ENCODE peak calls at places on chromosome 1, in seven cellular contexts. Q, L, N, I, W, H and E are unnamed samples.

GRCh38 chr1:56788588-56788987 is 30.6 kb downstream of the FYB2 start:
- DNase-seq in N (peak), H (no peak), I (no peak), Q (no peak), L (no peak), W (no peak), E (no peak)

GRCh38 chr1:46581685-46582455 is 22.2 kb downstream of the MKNK1 start:
- DNase-seq in W (no peak), H (no peak), Q (no peak), L (no peak), I (no peak), N (no peak), E (no peak)

GRCh38 chr1:98496246-98496995 is 165.1 kb upstream of the SNX7 start:
- DNase-seq in I (no peak), H (no peak), L (no peak), Q (no peak), N (no peak), W (no peak), E (no peak)

GRCh38 chr1:181604482-181604881 is 121.2 kb downstream of the CACNA1E start:
- DNase-seq in H (no peak), L (no peak), N (peak), Q (no peak), I (peak), W (no peak), E (no peak)

GRCh38 chr1:16420719-16421118 is 16.5 kb downstream of the SPATA21 start:
- DNase-seq in L (no peak), N (no peak), I (no peak), H (no peak), Q (no peak), W (peak), E (no peak)

GRCh38 chr1:83098791-83099190 is 900.1 kb downstream of the TTLL7 start:
- DNase-seq in L (no peak), W (no peak), Q (no peak), N (no peak), I (no peak), H (no peak), E (no peak)

GRCh38 chr1:70044832-70045231 is 160.5 kb downstream of the LRRC40 start:
- DNase-seq in W (no peak), H (no peak), Q (no peak), I (no peak), L (no peak), N (no peak), E (no peak)

GRCh38 chr1:69710484-69710883 is 142.8 kb downstream of the LRRC7 start:
- DNase-seq in Q (no peak), H (no peak), L (no peak), N (no peak), I (no peak), W (no peak), E (no peak)

GRCh38 chr1:153357853-153358690 is at the start of gene S100A9:
- DNase-seq in L (no peak), N (no peak), H (no peak), I (peak), W (no peak), Q (no peak), E (no peak)

GRCh38 chr1:246583448-246584185 is 17.4 kb downstream of the CNST start:
- DNase-seq in W (no peak), N (peak), I (no peak), L (no peak), Q (no peak), H (no peak), E (peak)

GRCh38 chr1:204213668-204214662 is at the start of gene GOLT1A:
- DNase-seq in Q (peak), I (no peak), N (no peak), H (peak), L (peak), W (no peak), E (peak)

GRCh38 chr1:1788646-1789431 is 10.6 kb upstream of the NADK start:
- DNase-seq in Q (no peak), W (no peak), L (no peak), H (no peak), N (no peak), I (no peak), E (no peak)

GRCh38 chr1:85047144-85047471 is 1.2 kb downstream of the MCOLN3 start:
- DNase-seq in N (no peak), I (no peak), L (no peak), H (no peak), Q (no peak), W (no peak), E (peak)

GRCh38 chr1:6418668-6419396 is 887 bp downstream of the HES2 start:
- DNase-seq in H (no peak), W (no peak), N (no peak), Q (no peak), I (no peak), L (no peak), E (no peak)

GRCh38 chr1:231779081-231779480 is 152.5 kb downstream of the DISC1 start:
- DNase-seq in N (no peak), W (no peak), L (no peak), Q (no peak), H (no peak), I (no peak), E (no peak)

GRCh38 chr1:57894315-57894714 is 470.5 kb upstream of the DAB1 start:
- DNase-seq in H (no peak), L (no peak), Q (no peak), N (no peak), W (no peak), I (no peak), E (no peak)

GRCh38 chr1:162349635-162350330 is 26.9 kb downstream of the SPATA46 start:
- DNase-seq in I (no peak), W (no peak), Q (no peak), H (no peak), L (no peak), N (peak), E (no peak)

GRCh38 chr1:197559244-197559643 is 216.0 kb downstream of the DENND1B start:
- DNase-seq in L (no peak), I (no peak), H (no peak), W (no peak), N (no peak), Q (no peak), E (no peak)

GRCh38 chr1:51686450-51686849 is 69.6 kb downstream of the OSBPL9 start:
- DNase-seq in L (no peak), Q (no peak), W (no peak), N (no peak), H (no peak), I (no peak), E (no peak)

GRCh38 chr1:107141491-107142369 is 891 bp downstream of the NTNG1 start:
- DNase-seq in I (no peak), Q (peak), L (no peak), H (no peak), N (peak), W (no peak), E (peak)

GRCh38 chr1:247747616-247748015 is 325 bp downstream of the OR14A2 start:
- DNase-seq in Q (no peak), H (no peak), I (no peak), N (no peak), L (no peak), W (no peak), E (peak)

GRCh38 chr1:193031431-193031830 is 27.7 kb downstream of the UCHL5 start:
- DNase-seq in Q (no peak), I (no peak), H (no peak), N (no peak), W (no peak), L (no peak), E (no peak)

GRCh38 chr1:162485236-162485635 is 12.4 kb upstream of the UHMK1 start:
- DNase-seq in H (no peak), L (no peak), Q (no peak), I (no peak), W (no peak), N (no peak), E (no peak)

GRCh38 chr1:7292714-7293419 is 478.2 kb upstream of the VAMP3 start:
- DNase-seq in N (no peak), I (peak), Q (no peak), L (no peak), W (no peak), H (no peak), E (no peak)

GRCh38 chr1:183024352-183025337 is 1.4 kb downstream of the LAMC1 start:
- DNase-seq in I (no peak), N (no peak), L (no peak), H (no peak), Q (no peak), W (no peak), E (no peak)

GRCh38 chr1:50930965-50931737 is 28.9 kb downstream of the FAF1 start:
- DNase-seq in W (no peak), Q (no peak), L (no peak), N (no peak), I (no peak), H (no peak), E (no peak)

GRCh38 chr1:106268070-106268469 is 788.4 kb upstream of the PRMT6 start:
- DNase-seq in Q (no peak), L (no peak), W (no peak), N (no peak), H (no peak), I (no peak), E (no peak)

GRCh38 chr1:228989992-228990827 is 254.9 kb downstream of the RHOU start:
- DNase-seq in H (peak), L (no peak), W (no peak), N (peak), I (no peak), Q (no peak), E (peak)

GRCh38 chr1:203202431-203203245 is 16.1 kb upstream of the CHI3L1 start:
- DNase-seq in H (no peak), L (no peak), N (no peak), W (no peak), I (no peak), Q (no peak), E (peak)

GRCh38 chr1:13585996-13586395 is 2.4 kb downstream of the PDPN start:
- DNase-seq in Q (no peak), W (no peak), L (no peak), H (no peak), N (no peak), I (no peak), E (no peak)

GRCh38 chr1:77406661-77407060 is 124.8 kb downstream of the AK5 start:
- DNase-seq in L (no peak), H (no peak), W (no peak), Q (no peak), I (no peak), N (no peak), E (no peak)

GRCh38 chr1:85259866-85260345 is 444 bp upstream of the C1orf52 start:
- DNase-seq in W (no peak), Q (no peak), L (no peak), N (no peak), I (no peak), H (no peak), E (no peak)

GRCh38 chr1:64231153-64231552 is 27.7 kb downstream of the UBE2U start:
- DNase-seq in W (no peak), N (peak), H (no peak), I (no peak), L (no peak), Q (no peak), E (no peak)